ENCODE peak calls at places on chromosomes 4 and X, in four cellular contexts. D is tibial artery; B is astrocyte of the spinal cord; I is stimulated activated naive B cell treated with anti-CD40 and anti-IgM and Interleukin-4, amounts not matched to agents 10 μg/mL and 1 μg/mL and 100 μg/mL, for 72 hours. H is an unnamed sample.

GRCh38 chr4:16384496-16384895 is 158.2 kb upstream of the TAPT1 start:
- DNase-seq in D (no peak), B (no peak), I (no peak), H (no peak)

GRCh38 chrX:113400193-113400704 is 559.6 kb upstream of the AMOT start:
- DNase-seq in D (no peak), I (no peak), B (peak; percentile 4), H (no peak)

GRCh38 chr4:128566688-128567087 is 242.8 kb upstream of the JADE1 start:
- DNase-seq in B (no peak), I (no peak), D (no peak), H (no peak)

GRCh38 chr4:91057871-91058270 is 930.7 kb downstream of the CCSER1 start:
- DNase-seq in I (no peak), B (no peak), D (no peak), H (no peak)

GRCh38 chr4:140187316-140187695 is 33.3 kb upstream of the MAML3 start:
- DNase-seq in I (no peak), D (no peak), B (peak; percentile 16), H (no peak)

GRCh38 chr4:45578874-45579273 is 545.0 kb downstream of the GABRG1 start:
- DNase-seq in D (no peak), B (no peak), I (no peak), H (no peak)

GRCh38 chr4:20506827-20507226 is 193.4 kb upstream of the PACRGL start:
- DNase-seq in I (no peak), B (peak; percentile 67), D (no peak), H (no peak)

GRCh38 chrX:137479394-137479793 is 86.5 kb upstream of the ZIC3 start:
- DNase-seq in B (no peak), D (no peak), I (no peak), H (no peak)

GRCh38 chr4:77817304-77818076 is 1.7 kb downstream of the CNOT6L start:
- DNase-seq in I (no peak), D (no peak), B (no peak), H (no peak)

GRCh38 chrX:144006811-144007210 is 122.9 kb downstream of the UBE2NL start:
- DNase-seq in D (no peak), I (no peak), B (peak; percentile 63), H (no peak)

GRCh38 chr4:90992213-90992612 is 865.0 kb downstream of the CCSER1 start:
- DNase-seq in I (no peak), B (no peak), D (no peak), H (no peak)